ENCODE peak calls at places on chromosomes 7 and 10, in four cellular contexts. A is SK-N-SH, E is HepG2, T is K562. C is an unnamed sample.

GRCh38 chr10:80411267-80411668 is 2.9 kb downstream of the PRXL2A start:
- DNase-seq in A (peak), E (peak), T (no peak), C (no peak)

GRCh38 chr7:117025891-117026290 is 72.6 kb downstream of the ST7 start:
- DNase-seq in A (no peak), E (no peak), T (no peak), C (no peak)

GRCh38 chr7:1503390-1503789 is 799 bp downstream of the INTS1 start:
- DNase-seq in A (no peak), E (no peak), T (no peak), C (no peak)

GRCh38 chr7:128059143-128059975 is 28.1 kb upstream of the LRRC4 start:
- DNase-seq in A (no peak), E (no peak), T (no peak), C (no peak)

GRCh38 chr10:132547421-132547861 is 9.9 kb downstream of the INPP5A start:
- DNase-seq in A (no peak), E (no peak), T (no peak), C (no peak)

GRCh38 chr7:151876112-151876898 is 610 bp downstream of the PRKAG2 start:
- DNase-seq in A (peak), E (no peak), T (peak), C (no peak)

GRCh38 chr10:125700355-125700911 is 17.5 kb upstream of the TEX36 start:
- DNase-seq in A (no peak), E (no peak), T (no peak), C (no peak)

GRCh38 chr7:100367676-100368613 is 5.3 kb upstream of the PILRA start:
- DNase-seq in A (no peak), E (no peak), T (no peak), C (no peak)

GRCh38 chr7:19482628-19483027 is 226.2 kb downstream of the POLR1F start:
- DNase-seq in A (no peak), E (no peak), T (no peak), C (no peak)

GRCh38 chr10:91590142-91590903 is 42.5 kb downstream of the PPP1R3C start:
- DNase-seq in A (no peak), E (no peak), T (no peak), C (no peak)

GRCh38 chr7:105909742-105910141 is 33.3 kb upstream of the ATXN7L1 start:
- DNase-seq in A (no peak), E (no peak), T (no peak), C (no peak)

GRCh38 chr7:30116771-30117170 is 18.0 kb upstream of the MTURN start:
- DNase-seq in A (no peak), E (no peak), T (no peak), C (no peak)

GRCh38 chr7:101747758-101748345 is 69.6 kb upstream of the CUX1 start:
- DNase-seq in A (peak), E (no peak), T (no peak), C (no peak)
- TF ChIP-seq ELF1 in A (no peak), E (no peak), T (no peak), C (no peak)

DNA sequence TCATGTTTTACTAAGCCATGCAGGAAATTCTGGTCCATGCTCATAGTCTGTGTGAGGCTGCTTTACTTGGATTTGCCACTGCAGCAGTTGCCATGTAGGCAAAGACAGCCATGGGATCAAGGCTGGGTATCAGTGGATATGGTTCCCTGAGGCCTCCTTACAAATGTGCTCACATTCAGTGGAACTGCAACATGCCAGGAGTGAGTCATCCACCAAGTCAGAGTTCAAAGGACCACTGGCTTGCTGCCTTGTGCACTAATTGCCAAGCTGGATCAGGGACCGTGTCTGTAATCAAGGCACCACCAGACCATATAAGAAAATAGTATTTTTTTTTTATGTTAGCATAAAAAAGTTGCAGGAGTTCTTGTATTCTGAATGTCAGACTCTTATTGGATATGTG is 101.0 kb downstream of the CDCA7L start:
- DNase-seq in A (no peak), E (no peak), T (no peak), C (no peak)
- TF ChIP-seq ELF1 in A (no peak), E (no peak), T (no peak), C (no peak)

DNA sequence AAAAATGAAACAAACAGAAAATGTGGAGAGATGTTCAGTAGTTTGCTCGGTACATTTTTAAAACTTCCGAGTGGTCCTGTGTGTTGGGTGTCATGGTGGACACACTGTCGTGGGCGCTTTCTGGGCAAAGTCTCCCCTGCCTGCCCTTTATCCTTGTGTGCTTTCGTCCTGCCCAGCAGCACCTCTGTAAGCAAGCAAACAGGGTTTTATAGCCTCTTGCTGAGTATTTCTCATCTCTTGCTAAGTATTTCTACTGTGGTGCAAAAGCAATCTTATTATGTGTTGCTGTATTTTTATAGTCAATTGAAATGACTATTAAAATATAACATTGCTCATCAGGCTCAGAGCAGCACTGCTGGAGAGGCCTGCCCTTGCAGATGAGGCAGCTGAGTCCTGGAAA is 48.7 kb downstream of the DOCK1 start:
- DNase-seq in A (no peak), E (no peak), T (no peak), C (no peak)
- TF ChIP-seq ELF1 in A (no peak), E (no peak), T (no peak), C (no peak)

GRCh38 chr10:112783653-112784426 is 166.2 kb upstream of the TCF7L2 start:
- DNase-seq in A (no peak), E (no peak), T (no peak), C (no peak)
- TF ChIP-seq ELF1 in A (no peak), E (no peak), T (no peak), C (no peak)

DNA sequence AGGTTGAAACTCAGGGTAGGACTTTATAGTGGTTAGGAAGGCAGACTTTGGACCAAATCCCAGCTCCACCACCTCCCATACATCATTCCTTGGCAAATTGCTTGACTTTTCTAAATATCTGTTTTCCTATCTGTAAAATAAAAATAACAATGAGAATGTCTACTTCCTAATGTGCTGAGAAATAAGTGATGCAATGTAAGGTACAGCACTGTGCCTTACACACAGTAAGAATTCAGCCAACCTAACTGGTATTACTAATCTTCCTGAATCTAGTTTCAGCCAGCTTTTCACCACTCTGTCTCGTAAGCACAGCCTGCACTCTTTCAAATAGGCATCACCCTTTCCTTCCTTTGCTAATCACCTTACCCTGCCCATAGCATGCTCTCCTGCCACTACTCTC is 9.7 kb downstream of the PRLHR start:
- DNase-seq in A (no peak), E (no peak), T (no peak), C (no peak)
- TF ChIP-seq ELF1 in A (no peak), E (no peak), T (no peak), C (no peak)

DNA sequence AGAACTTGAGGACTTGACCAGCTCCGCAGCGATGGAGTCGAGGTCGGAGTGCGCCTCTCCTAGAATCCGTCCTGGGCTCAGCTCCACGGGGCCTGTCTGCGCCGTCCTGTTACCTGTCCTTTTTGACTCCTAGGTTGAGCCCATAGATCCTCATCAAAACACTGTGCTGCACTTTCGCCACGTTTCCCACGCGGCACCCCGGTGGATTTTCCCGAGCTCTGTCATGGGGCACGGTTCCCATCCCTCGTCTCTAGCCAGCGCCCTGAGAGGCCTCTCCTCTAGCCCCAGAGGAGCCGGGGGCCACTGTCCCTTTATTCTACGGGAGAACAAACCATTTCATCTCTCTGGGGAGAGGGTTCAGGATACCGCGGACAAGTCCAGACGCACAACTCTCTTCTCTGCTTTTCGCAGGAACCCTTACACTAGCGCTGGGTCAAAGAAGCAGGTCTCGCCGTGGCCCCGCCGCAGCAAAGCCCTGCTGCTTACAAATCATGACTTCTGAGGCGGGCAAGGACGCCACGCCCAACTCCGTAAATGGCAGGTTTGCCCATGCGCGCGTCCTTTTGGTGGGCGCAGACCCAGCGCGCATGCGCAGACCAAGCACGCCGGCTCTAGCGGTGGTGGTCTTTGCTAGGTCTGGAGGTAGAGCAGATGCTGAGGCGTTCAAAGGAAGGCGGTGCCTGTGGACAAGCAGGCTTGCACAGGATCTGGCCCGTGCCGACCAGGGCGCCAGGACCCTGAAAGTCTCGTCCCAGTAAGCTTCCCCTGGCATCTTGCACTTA is 10.3 kb upstream of the ANKRD7 start:
- DNase-seq in A (peak), E (no peak), T (no peak), C (no peak)
- TF ChIP-seq ELF1 in A (no peak), E (no peak), T (no peak), C (no peak)

GRCh38 chr7:142939226-142939910 is at the start of gene LLCFC1:
- DNase-seq in A (peak), E (peak), T (peak), C (peak)
- TF ChIP-seq ELF1 in A (no peak), E (no peak), T (no peak), C (no peak)

C was measured in HCT116.